ENCODE peak calls at places on chromosomes 4 and X, in nine cellular contexts. One of them, this sample, is unnamed.

GRCh38 chr4:13169731-13170130 is 314.4 kb downstream of the RAB28 start:
- DNase-seq in HCEC 1CT: no peak
- DNase-seq in stimulated activated CD4-positive, alpha-beta T cell treated with anti-CD3 and anti-CD28 coated beads, TNF-alpha, amount 100 ng/mL, for 1 hour: no peak
- DNase-seq in right lobe of liver: no peak
- DNase-seq in fibroblast of villous mesenchyme: no peak
- DNase-seq in memory B cell: no peak
- DNase-seq in lung: no peak
- DNase-seq in MV-4-11: no peak
- DNase-seq in HFFc6: no peak
- DNase-seq in this sample: no peak

GRCh38 chr4:41644288-41644914 is 104.1 kb downstream of the PHOX2B start:
- DNase-seq in HCEC 1CT: no peak
- DNase-seq in stimulated activated CD4-positive, alpha-beta T cell treated with anti-CD3 and anti-CD28 coated beads, TNF-alpha, amount 100 ng/mL, for 1 hour: no peak
- DNase-seq in right lobe of liver: peak; percentile 73
- DNase-seq in fibroblast of villous mesenchyme: peak; percentile 44
- DNase-seq in memory B cell: no peak
- DNase-seq in lung: peak; percentile 65
- DNase-seq in MV-4-11: no peak
- DNase-seq in HFFc6: no peak
- DNase-seq in this sample: peak; percentile 79

GRCh38 chr4:107658400-107659326 is 61.4 kb downstream of the PAPSS1 start:
- DNase-seq in HCEC 1CT: no peak
- DNase-seq in stimulated activated CD4-positive, alpha-beta T cell treated with anti-CD3 and anti-CD28 coated beads, TNF-alpha, amount 100 ng/mL, for 1 hour: no peak
- DNase-seq in right lobe of liver: no peak
- DNase-seq in fibroblast of villous mesenchyme: no peak
- DNase-seq in memory B cell: no peak
- DNase-seq in lung: no peak
- DNase-seq in MV-4-11: peak; percentile 65
- DNase-seq in HFFc6: no peak
- DNase-seq in this sample: no peak

GRCh38 chr4:158729716-158730559 is 6.7 kb upstream of the PPID start:
- DNase-seq in HCEC 1CT: peak; percentile 49
- DNase-seq in stimulated activated CD4-positive, alpha-beta T cell treated with anti-CD3 and anti-CD28 coated beads, TNF-alpha, amount 100 ng/mL, for 1 hour: peak; percentile 12
- DNase-seq in right lobe of liver: peak; percentile 67
- DNase-seq in fibroblast of villous mesenchyme: peak; percentile 74
- DNase-seq in memory B cell: peak; percentile 29
- DNase-seq in lung: peak; percentile 58
- DNase-seq in MV-4-11: peak; percentile 14
- DNase-seq in HFFc6: peak; percentile 68
- DNase-seq in this sample: peak; percentile 73

GRCh38 chr4:151048913-151049312 is 33.8 kb upstream of the LRBA start:
- DNase-seq in HCEC 1CT: no peak
- DNase-seq in stimulated activated CD4-positive, alpha-beta T cell treated with anti-CD3 and anti-CD28 coated beads, TNF-alpha, amount 100 ng/mL, for 1 hour: no peak
- DNase-seq in right lobe of liver: no peak
- DNase-seq in fibroblast of villous mesenchyme: no peak
- DNase-seq in memory B cell: no peak
- DNase-seq in lung: no peak
- DNase-seq in MV-4-11: no peak
- DNase-seq in HFFc6: no peak
- DNase-seq in this sample: no peak

GRCh38 chr4:14117575-14118228 is 490.2 kb upstream of the BOD1L1 start:
- DNase-seq in HCEC 1CT: no peak
- DNase-seq in stimulated activated CD4-positive, alpha-beta T cell treated with anti-CD3 and anti-CD28 coated beads, TNF-alpha, amount 100 ng/mL, for 1 hour: no peak
- DNase-seq in right lobe of liver: no peak
- DNase-seq in fibroblast of villous mesenchyme: no peak
- DNase-seq in memory B cell: no peak
- DNase-seq in lung: no peak
- DNase-seq in MV-4-11: peak; percentile 6
- DNase-seq in HFFc6: no peak
- DNase-seq in this sample: no peak

GRCh38 chr4:60737858-60738257 is 462.3 kb upstream of the ADGRL3 start:
- DNase-seq in HCEC 1CT: peak; percentile 10
- DNase-seq in stimulated activated CD4-positive, alpha-beta T cell treated with anti-CD3 and anti-CD28 coated beads, TNF-alpha, amount 100 ng/mL, for 1 hour: no peak
- DNase-seq in right lobe of liver: no peak
- DNase-seq in fibroblast of villous mesenchyme: peak; percentile 64
- DNase-seq in memory B cell: no peak
- DNase-seq in lung: no peak
- DNase-seq in MV-4-11: no peak
- DNase-seq in HFFc6: no peak
- DNase-seq in this sample: no peak

GRCh38 chr4:65195002-65195401 is 475.3 kb downstream of the EPHA5 start:
- DNase-seq in HCEC 1CT: no peak
- DNase-seq in stimulated activated CD4-positive, alpha-beta T cell treated with anti-CD3 and anti-CD28 coated beads, TNF-alpha, amount 100 ng/mL, for 1 hour: no peak
- DNase-seq in right lobe of liver: no peak
- DNase-seq in fibroblast of villous mesenchyme: no peak
- DNase-seq in memory B cell: no peak
- DNase-seq in lung: no peak
- DNase-seq in MV-4-11: no peak
- DNase-seq in HFFc6: no peak
- DNase-seq in this sample: no peak

GRCh38 chr4:87853108-87853507 is 20.3 kb downstream of the MEPE start:
- DNase-seq in HCEC 1CT: peak; percentile 22
- DNase-seq in stimulated activated CD4-positive, alpha-beta T cell treated with anti-CD3 and anti-CD28 coated beads, TNF-alpha, amount 100 ng/mL, for 1 hour: no peak
- DNase-seq in right lobe of liver: no peak
- DNase-seq in fibroblast of villous mesenchyme: peak; percentile 65
- DNase-seq in memory B cell: no peak
- DNase-seq in lung: no peak
- DNase-seq in MV-4-11: peak; percentile 36
- DNase-seq in HFFc6: peak; percentile 48
- DNase-seq in this sample: no peak

GRCh38 chrX:70132244-70132643 is 1.0 kb upstream of the IGBP1 start:
- DNase-seq in HCEC 1CT: peak; percentile 8
- DNase-seq in stimulated activated CD4-positive, alpha-beta T cell treated with anti-CD3 and anti-CD28 coated beads, TNF-alpha, amount 100 ng/mL, for 1 hour: no peak
- DNase-seq in right lobe of liver: no peak
- DNase-seq in fibroblast of villous mesenchyme: no peak
- DNase-seq in memory B cell: no peak
- DNase-seq in lung: no peak
- DNase-seq in MV-4-11: peak; percentile 11
- DNase-seq in HFFc6: no peak
- DNase-seq in this sample: no peak

GRCh38 chrX:110087485-110088356 is 84.8 kb downstream of the TMEM164 start:
- DNase-seq in HCEC 1CT: peak; percentile 95
- DNase-seq in stimulated activated CD4-positive, alpha-beta T cell treated with anti-CD3 and anti-CD28 coated beads, TNF-alpha, amount 100 ng/mL, for 1 hour: no peak
- DNase-seq in right lobe of liver: no peak
- DNase-seq in fibroblast of villous mesenchyme: peak; percentile 91
- DNase-seq in memory B cell: no peak
- DNase-seq in lung: no peak
- DNase-seq in MV-4-11: peak; percentile 49
- DNase-seq in HFFc6: peak; percentile 88
- DNase-seq in this sample: no peak

GRCh38 chr4:147049940-147050852 is 104.5 kb upstream of the TTC29 start:
- DNase-seq in HCEC 1CT: no peak
- DNase-seq in stimulated activated CD4-positive, alpha-beta T cell treated with anti-CD3 and anti-CD28 coated beads, TNF-alpha, amount 100 ng/mL, for 1 hour: no peak
- DNase-seq in right lobe of liver: no peak
- DNase-seq in fibroblast of villous mesenchyme: peak; percentile 61
- DNase-seq in memory B cell: no peak
- DNase-seq in lung: peak; percentile 32
- DNase-seq in MV-4-11: no peak
- DNase-seq in HFFc6: no peak
- DNase-seq in this sample: no peak

GRCh38 chr4:141913928-141914327 is 277.5 kb downstream of the IL15 start:
- DNase-seq in HCEC 1CT: no peak
- DNase-seq in stimulated activated CD4-positive, alpha-beta T cell treated with anti-CD3 and anti-CD28 coated beads, TNF-alpha, amount 100 ng/mL, for 1 hour: no peak
- DNase-seq in right lobe of liver: no peak
- DNase-seq in fibroblast of villous mesenchyme: peak; percentile 57
- DNase-seq in memory B cell: no peak
- DNase-seq in lung: no peak
- DNase-seq in MV-4-11: no peak
- DNase-seq in HFFc6: peak; percentile 9
- DNase-seq in this sample: no peak

GRCh38 chr4:132540268-132540667 is 608.8 kb upstream of the PCDH10 start:
- DNase-seq in HCEC 1CT: no peak
- DNase-seq in stimulated activated CD4-positive, alpha-beta T cell treated with anti-CD3 and anti-CD28 coated beads, TNF-alpha, amount 100 ng/mL, for 1 hour: no peak
- DNase-seq in right lobe of liver: no peak
- DNase-seq in fibroblast of villous mesenchyme: no peak
- DNase-seq in memory B cell: no peak
- DNase-seq in lung: no peak
- DNase-seq in MV-4-11: no peak
- DNase-seq in HFFc6: no peak
- DNase-seq in this sample: no peak

GRCh38 chr4:4981427-4981826 is 37.8 kb downstream of the CYTL1 start:
- DNase-seq in HCEC 1CT: no peak
- DNase-seq in stimulated activated CD4-positive, alpha-beta T cell treated with anti-CD3 and anti-CD28 coated beads, TNF-alpha, amount 100 ng/mL, for 1 hour: no peak
- DNase-seq in right lobe of liver: peak; percentile 60
- DNase-seq in fibroblast of villous mesenchyme: peak; percentile 42
- DNase-seq in memory B cell: no peak
- DNase-seq in lung: no peak
- DNase-seq in MV-4-11: no peak
- DNase-seq in HFFc6: no peak
- DNase-seq in this sample: no peak

This sample was measured in thyroid gland.